ENCODE peak calls at places on chromosomes 11 and 22, in ten cellular contexts. O is body of pancreas, Z is stomach, M is tibial nerve, D is endothelial cell of umbilical vein, I is HCT116, V is ovary, Q is transverse colon, J is suprapubic skin, W is adrenal gland. X is an unnamed sample. For H3K36me3, the result is how much of the 10 kb centered on the place peaks cover.

GRCh38 chr11:76939219-76939631 is 78.5 kb downstream of the ACER3 start:
- DNase-seq in O (no peak), Z (no peak), M (no peak), D (peak), I (no peak), V (no peak), Q (no peak), J (no peak), W (no peak), X (no peak)

GRCh38 chr11:76666408-76666807 is 4.1 kb downstream of the LRRC32 start:
- DNase-seq in O (no peak), Z (no peak), M (peak), D (peak), I (no peak), V (peak), Q (peak), J (peak), W (peak), X (peak)

GRCh38 chr11:126857860-126858808 is 142.4 kb downstream of the KIRREL3 start:
- DNase-seq in O (peak), Z (no peak), M (no peak), D (no peak), I (no peak), V (no peak), Q (no peak), J (no peak), W (peak), X (no peak)

GRCh38 chr22:38314992-38315800 is 2.0 kb downstream of the CSNK1E start:
- DNase-seq in O (peak), Z (peak), M (no peak), D (peak), I (no peak), V (peak), Q (peak), J (no peak), W (peak), X (no peak)

GRCh38 chr11:58625826-58626460 is 3.5 kb downstream of the CNTF start:
- DNase-seq in O (no peak), Z (no peak), M (no peak), D (no peak), I (no peak), V (no peak), Q (no peak), J (no peak), W (no peak), X (no peak)

GRCh38 chr22:37509026-37509886 is 10.0 kb downstream of the CARD10 start:
- DNase-seq in O (no peak), Z (no peak), M (no peak), D (peak), I (no peak), V (no peak), Q (no peak), J (no peak), W (no peak), X (no peak)

GRCh38 chr22:30733081-30733680 is 38.5 kb downstream of the OSBP2 start:
- DNase-seq in O (no peak), Z (no peak), M (no peak), D (peak), I (no peak), V (no peak), Q (no peak), J (peak), W (no peak), X (no peak)

GRCh38 chr11:80702264-80702663 is 1261.4 kb upstream of the TENM4 start:
- DNase-seq in O (no peak), Z (no peak), M (no peak), D (no peak), I (no peak), V (no peak), Q (no peak), J (no peak), W (no peak), X (no peak)

GRCh38 chr11:10307022-10307410 is 2.1 kb downstream of the ADM start:
- DNase-seq in O (no peak), Z (no peak), M (no peak), D (no peak), I (no peak), V (no peak), Q (no peak), J (no peak), W (no peak), X (no peak)

GRCh38 chr11:8870461-8871282 is 40.3 kb upstream of the AKIP1 start:
- DNase-seq in O (peak), Z (peak), M (peak), D (peak), I (peak), V (peak), Q (peak), J (peak), W (peak), X (peak)

GRCh38 chr22:46027219-46028068 is 50.5 kb upstream of the WNT7B start:
- DNase-seq in O (peak), Z (peak), M (peak), D (no peak), I (no peak), V (peak), Q (peak), J (peak), W (peak), X (peak)

GRCh38 chr11:57325735-57326048 is 940 bp upstream of the TNKS1BP1 start:
- DNase-seq in O (peak), Z (peak), M (peak), D (peak), I (no peak), V (peak), Q (peak), J (peak), W (peak), X (peak)

GRCh38 chr11:76778874-76779273 is 4.3 kb upstream of the TSKU start:
- DNase-seq in O (no peak), Z (no peak), M (no peak), D (no peak), I (no peak), V (no peak), Q (no peak), J (no peak), W (no peak), X (no peak)

GRCh38 chr11:113643701-113644100 is 62.4 kb downstream of the TMPRSS5 start:
- DNase-seq in O (no peak), Z (no peak), M (no peak), D (no peak), I (no peak), V (no peak), Q (no peak), J (no peak), W (no peak), X (no peak)

GRCh38 chr22:49489821-49490220 is 337.9 kb downstream of the BRD1 start:
- DNase-seq in O (no peak), Z (no peak), M (no peak), D (no peak), I (no peak), V (no peak), Q (no peak), J (no peak), W (no peak), X (no peak)

GRCh38 chr22:37010976-37011375 is 8.3 kb downstream of the TST start:
- DNase-seq in O (no peak), Z (no peak), M (no peak), D (no peak), I (no peak), V (no peak), Q (no peak), J (no peak), W (no peak), X (peak)

GRCh38 chr11:58900479-58901420 is 38.5 kb upstream of the GLYATL1 start:
- DNase-seq in O (peak), Z (peak), M (peak), D (peak), I (peak), V (peak), Q (peak), J (peak), W (peak), X (peak)

GRCh38 chr22:27045103-27045940 is 387.9 kb downstream of the MIAT start:
- DNase-seq in O (peak), Z (no peak), M (no peak), D (peak), I (no peak), V (no peak), Q (no peak), J (no peak), W (no peak), X (no peak)

DNA sequence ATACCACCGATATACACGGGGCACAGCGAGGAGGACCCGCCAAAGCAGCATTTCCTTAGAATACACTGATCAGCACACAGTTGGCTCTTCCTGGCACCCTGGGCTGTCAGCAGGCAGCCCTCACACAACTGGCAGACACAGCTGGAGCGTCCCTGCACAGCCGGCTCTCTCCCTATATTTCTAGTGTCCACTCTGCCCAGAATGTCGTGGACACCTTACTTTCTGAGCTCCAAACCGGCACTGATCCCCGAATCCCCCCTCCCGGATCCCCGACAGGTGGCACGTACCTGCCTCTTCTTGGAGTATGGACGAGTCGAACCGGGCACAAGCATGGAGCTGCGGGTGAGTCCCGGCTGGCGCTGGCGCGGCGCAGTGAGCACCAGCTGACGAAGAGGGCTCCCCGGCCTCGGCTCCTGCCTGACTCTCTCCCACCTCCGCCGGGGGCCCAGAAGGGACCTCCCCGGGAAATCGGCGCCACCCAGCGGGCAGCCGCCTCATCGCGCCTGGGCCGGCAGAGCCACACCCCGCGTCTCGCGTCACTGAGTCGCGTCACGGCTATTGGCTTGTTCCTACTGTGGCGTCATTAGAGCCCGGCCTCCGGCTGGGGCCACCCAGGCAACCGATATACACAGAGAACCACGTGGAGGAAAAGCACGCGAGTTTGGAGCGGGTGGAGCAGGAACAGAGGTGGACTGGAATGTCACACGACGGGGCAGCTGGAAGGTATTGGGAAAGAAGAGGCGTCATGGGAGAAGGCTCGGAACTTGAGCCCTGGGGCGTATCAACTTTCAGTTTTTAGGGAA is at the start of gene USP2:
- DNase-seq in O (peak), Z (peak), M (peak), D (peak), I (peak), V (peak), Q (peak), J (peak), W (peak), X (peak)
- TF ChIP-seq POLR2A in O (peak), Z (no peak), M (peak), D (no peak), I (no peak), V (peak), Q (no peak), J (no peak), W (peak), X (peak)

GRCh38 chr22:41904450-41905410 is 10.1 kb downstream of the SHISA8 start:
- DNase-seq in O (no peak), Z (no peak), M (no peak), D (no peak), I (no peak), V (no peak), Q (no peak), J (no peak), W (no peak), X (no peak)
- H3K36me3 ChIP-seq in O (under half), Z (half or more), M (under half), D (under half), I (under half), V (under half), Q (under half), J (half or more), W (under half), X (under half)

GRCh38 chr22:25109878-25110595 is 89.6 kb upstream of the CRYBB3 start:
- DNase-seq in O (peak), Z (peak), M (no peak), D (no peak), I (no peak), V (no peak), Q (no peak), J (no peak), W (no peak), X (peak)
- H3K27ac ChIP-seq in O (peak), Z (peak), M (no peak), D (peak), I (peak), V (no peak), Q (peak), J (no peak), W (peak), X (peak)

DNA sequence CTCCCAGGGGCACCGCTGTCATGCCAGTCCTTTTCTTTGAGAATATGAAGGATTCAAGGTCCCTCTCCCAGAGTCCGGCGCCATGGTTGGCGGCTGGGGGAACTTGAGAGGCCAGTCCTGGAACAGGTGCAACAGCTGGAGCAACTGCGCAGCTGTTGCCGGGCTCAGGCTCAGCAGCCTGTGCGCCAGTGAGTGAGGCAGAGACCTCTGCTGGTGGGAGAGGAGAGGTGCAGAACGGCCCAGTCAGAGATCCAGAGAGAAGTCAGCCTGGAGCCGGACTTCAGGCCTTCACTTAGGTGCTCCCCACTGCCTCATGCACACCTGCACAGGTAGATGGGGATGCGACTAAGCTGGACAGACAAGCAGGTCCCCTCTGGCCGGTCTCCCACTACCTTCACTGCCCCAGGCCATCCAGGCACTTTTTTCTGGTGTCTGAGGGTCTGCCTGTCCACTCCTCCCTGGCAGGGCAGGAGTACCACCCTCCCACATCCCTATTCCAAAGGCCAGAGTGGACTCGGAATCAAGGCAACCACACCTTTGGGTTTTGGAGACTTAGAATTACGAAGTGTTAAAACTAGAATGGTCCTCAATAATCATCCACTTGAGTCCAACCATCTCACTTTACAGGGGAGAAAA is 4.6 kb downstream of the CHRDL2 start:
- DNase-seq in O (peak), Z (peak), M (peak), D (peak), I (peak), V (peak), Q (peak), J (peak), W (peak), X (peak)
- TF ChIP-seq POLR2A in O (no peak), Z (no peak), M (no peak), D (no peak), I (no peak), V (peak), Q (no peak), J (no peak), W (no peak), X (no peak)

GRCh38 chr11:64900774-64901173 is 16.2 kb downstream of the ATG2A start:
- DNase-seq in O (no peak), Z (no peak), M (no peak), D (no peak), I (no peak), V (no peak), Q (no peak), J (no peak), W (no peak), X (no peak)
- H3K36me3 ChIP-seq in O (under half), Z (half or more), M (under half), D (under half), I (under half), V (under half), Q (under half), J (half or more), W (under half), X (under half)

GRCh38 chr22:22111983-22112382 is 129.4 kb upstream of the TOP3B start:
- DNase-seq in O (no peak), Z (no peak), M (no peak), D (no peak), I (no peak), V (no peak), Q (no peak), J (no peak), W (no peak), X (no peak)

GRCh38 chr22:22109693-22110466 is 127.3 kb upstream of the TOP3B start:
- DNase-seq in O (no peak), Z (no peak), M (no peak), D (no peak), I (no peak), V (no peak), Q (no peak), J (no peak), W (no peak), X (no peak)

GRCh38 chr22:22111267-22111751 is 128.7 kb upstream of the TOP3B start:
- DNase-seq in O (no peak), Z (no peak), M (no peak), D (no peak), I (no peak), V (no peak), Q (no peak), J (no peak), W (no peak), X (no peak)

GRCh38 chr22:22112533-22113294 is 130.1 kb upstream of the TOP3B start:
- DNase-seq in O (no peak), Z (no peak), M (no peak), D (no peak), I (no peak), V (no peak), Q (no peak), J (no peak), W (no peak), X (no peak)

DNA sequence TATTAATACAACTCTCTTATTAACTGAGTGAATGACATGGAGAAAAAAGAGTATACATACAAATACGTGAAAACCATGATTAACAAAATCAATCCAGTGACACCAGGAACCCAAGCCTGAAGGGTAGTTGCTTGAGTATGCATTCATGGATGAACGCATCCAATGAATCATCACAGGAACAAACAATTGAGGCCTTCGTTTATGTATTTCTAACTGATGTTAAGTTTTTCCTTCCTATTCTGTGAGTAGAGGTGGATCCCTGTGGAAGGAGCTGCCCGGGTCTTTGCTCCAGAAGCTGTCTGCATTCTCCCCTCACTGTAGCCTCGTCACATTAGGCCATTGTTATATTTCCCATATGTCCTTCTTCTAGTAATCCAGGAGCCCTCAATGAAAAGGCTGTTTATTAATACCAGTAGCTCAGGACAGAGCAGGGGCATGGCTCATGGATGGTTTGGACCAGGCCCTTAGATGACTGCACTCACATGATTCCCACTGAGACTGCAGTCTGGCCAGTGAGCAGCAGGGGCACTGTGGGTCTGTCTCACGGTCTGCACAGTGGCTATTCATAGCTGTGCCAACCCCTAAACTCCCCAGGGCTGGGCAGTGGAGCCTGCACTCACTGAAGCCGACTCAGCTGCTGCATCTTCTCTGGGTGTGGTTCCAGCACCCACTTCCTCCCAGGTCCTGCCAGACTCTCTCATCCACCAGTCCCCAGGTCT is 128.1 kb upstream of the TOP3B start:
- DNase-seq in O (peak), Z (no peak), M (no peak), D (peak), I (peak), V (peak), Q (peak), J (no peak), W (peak), X (no peak)
- H3K27ac ChIP-seq in O (no peak), Z (no peak), M (no peak), D (no peak), I (no peak), V (no peak), Q (no peak), J (no peak), W (no peak), X (no peak)

GRCh38 chr11:102026217-102026616 is 21.0 kb upstream of the CFAP300 start:
- DNase-seq in O (no peak), Z (no peak), M (no peak), D (no peak), I (no peak), V (no peak), Q (no peak), J (no peak), W (no peak), X (no peak)
- TF ChIP-seq POLR2A in O (no peak), Z (no peak), M (no peak), D (no peak), I (no peak), V (no peak), Q (no peak), J (no peak), W (no peak), X (no peak)

GRCh38 chr11:79418241-79418640 is 22.6 kb downstream of the TENM4 start:
- DNase-seq in O (no peak), Z (no peak), M (no peak), D (no peak), I (no peak), V (no peak), Q (no peak), J (no peak), W (no peak), X (no peak)

GRCh38 chr11:79419120-79419519 is 21.7 kb downstream of the TENM4 start:
- DNase-seq in O (no peak), Z (peak), M (no peak), D (no peak), I (peak), V (no peak), Q (peak), J (no peak), W (peak), X (no peak)

GRCh38 chr11:79415912-79416311 is 24.9 kb downstream of the TENM4 start:
- DNase-seq in O (no peak), Z (no peak), M (no peak), D (no peak), I (no peak), V (no peak), Q (no peak), J (no peak), W (no peak), X (no peak)

GRCh38 chr11:79415411-79415810 is 25.4 kb downstream of the TENM4 start:
- DNase-seq in O (no peak), Z (no peak), M (no peak), D (no peak), I (no peak), V (no peak), Q (no peak), J (no peak), W (no peak), X (no peak)

GRCh38 chr11:79417069-79417920 is 23.5 kb downstream of the TENM4 start:
- DNase-seq in O (no peak), Z (no peak), M (no peak), D (no peak), I (no peak), V (no peak), Q (no peak), J (no peak), W (no peak), X (no peak)
- H3K36me3 ChIP-seq in O (under half), Z (under half), M (under half), D (under half), I (under half), V (under half), Q (under half), J (under half), W (under half), X (under half)